ENCODE peak calls at places on chromosomes 2 and 18, in ten cellular contexts. One of them, this sample, is unnamed.

GRCh38 chr2:85796046-85796548 is 42.3 kb downstream of the ATOH8 start:
- DNase-seq in WERI-Rb-1: peak
- DNase-seq in stomach: no peak
- DNase-seq in IMR-90: no peak
- DNase-seq in CD8-positive, alpha-beta memory T cell: no peak
- DNase-seq in heart left ventricle: no peak
- DNase-seq in kidney: no peak
- DNase-seq in suprapubic skin: peak
- DNase-seq in psoas muscle: no peak
- DNase-seq in left lung: peak
- DNase-seq in this sample: no peak

GRCh38 chr18:63395503-63395902 is 26.8 kb downstream of the VPS4B start:
- DNase-seq in WERI-Rb-1: no peak
- DNase-seq in stomach: no peak
- DNase-seq in IMR-90: no peak
- DNase-seq in CD8-positive, alpha-beta memory T cell: no peak
- DNase-seq in heart left ventricle: no peak
- DNase-seq in kidney: no peak
- DNase-seq in suprapubic skin: no peak
- DNase-seq in psoas muscle: no peak
- DNase-seq in left lung: no peak
- DNase-seq in this sample: no peak

GRCh38 chr2:169765523-169765922 is 31.9 kb downstream of the KLHL23 start:
- DNase-seq in WERI-Rb-1: no peak
- DNase-seq in stomach: no peak
- DNase-seq in IMR-90: peak
- DNase-seq in CD8-positive, alpha-beta memory T cell: no peak
- DNase-seq in heart left ventricle: no peak
- DNase-seq in kidney: no peak
- DNase-seq in suprapubic skin: no peak
- DNase-seq in psoas muscle: no peak
- DNase-seq in left lung: no peak
- DNase-seq in this sample: no peak

GRCh38 chr2:24576617-24577016 is 85.6 kb downstream of the NCOA1 start:
- DNase-seq in WERI-Rb-1: no peak
- DNase-seq in stomach: no peak
- DNase-seq in IMR-90: no peak
- DNase-seq in CD8-positive, alpha-beta memory T cell: no peak
- DNase-seq in heart left ventricle: no peak
- DNase-seq in kidney: no peak
- DNase-seq in suprapubic skin: no peak
- DNase-seq in psoas muscle: no peak
- DNase-seq in left lung: no peak
- DNase-seq in this sample: no peak

GRCh38 chr2:141201161-141201560 is 929.7 kb downstream of the LRP1B start:
- DNase-seq in WERI-Rb-1: no peak
- DNase-seq in stomach: no peak
- DNase-seq in IMR-90: no peak
- DNase-seq in CD8-positive, alpha-beta memory T cell: no peak
- DNase-seq in heart left ventricle: no peak
- DNase-seq in kidney: no peak
- DNase-seq in suprapubic skin: no peak
- DNase-seq in psoas muscle: no peak
- DNase-seq in left lung: no peak
- DNase-seq in this sample: no peak

GRCh38 chr2:236366406-236366805 is 102.2 kb upstream of the ASB18 start:
- DNase-seq in WERI-Rb-1: no peak
- DNase-seq in stomach: no peak
- DNase-seq in IMR-90: no peak
- DNase-seq in CD8-positive, alpha-beta memory T cell: no peak
- DNase-seq in heart left ventricle: no peak
- DNase-seq in kidney: no peak
- DNase-seq in suprapubic skin: no peak
- DNase-seq in psoas muscle: no peak
- DNase-seq in left lung: no peak
- DNase-seq in this sample: peak

GRCh38 chr2:152464853-152465470 is 130.0 kb downstream of the FMNL2 start:
- DNase-seq in WERI-Rb-1: peak
- DNase-seq in stomach: no peak
- DNase-seq in IMR-90: no peak
- DNase-seq in CD8-positive, alpha-beta memory T cell: no peak
- DNase-seq in heart left ventricle: no peak
- DNase-seq in kidney: no peak
- DNase-seq in suprapubic skin: no peak
- DNase-seq in psoas muscle: no peak
- DNase-seq in left lung: no peak
- DNase-seq in this sample: no peak

GRCh38 chr2:15782009-15782751 is 158.2 kb upstream of the MYCN start:
- DNase-seq in WERI-Rb-1: no peak
- DNase-seq in stomach: no peak
- DNase-seq in IMR-90: no peak
- DNase-seq in CD8-positive, alpha-beta memory T cell: no peak
- DNase-seq in heart left ventricle: no peak
- DNase-seq in kidney: no peak
- DNase-seq in suprapubic skin: no peak
- DNase-seq in psoas muscle: no peak
- DNase-seq in left lung: no peak
- DNase-seq in this sample: no peak

DNA sequence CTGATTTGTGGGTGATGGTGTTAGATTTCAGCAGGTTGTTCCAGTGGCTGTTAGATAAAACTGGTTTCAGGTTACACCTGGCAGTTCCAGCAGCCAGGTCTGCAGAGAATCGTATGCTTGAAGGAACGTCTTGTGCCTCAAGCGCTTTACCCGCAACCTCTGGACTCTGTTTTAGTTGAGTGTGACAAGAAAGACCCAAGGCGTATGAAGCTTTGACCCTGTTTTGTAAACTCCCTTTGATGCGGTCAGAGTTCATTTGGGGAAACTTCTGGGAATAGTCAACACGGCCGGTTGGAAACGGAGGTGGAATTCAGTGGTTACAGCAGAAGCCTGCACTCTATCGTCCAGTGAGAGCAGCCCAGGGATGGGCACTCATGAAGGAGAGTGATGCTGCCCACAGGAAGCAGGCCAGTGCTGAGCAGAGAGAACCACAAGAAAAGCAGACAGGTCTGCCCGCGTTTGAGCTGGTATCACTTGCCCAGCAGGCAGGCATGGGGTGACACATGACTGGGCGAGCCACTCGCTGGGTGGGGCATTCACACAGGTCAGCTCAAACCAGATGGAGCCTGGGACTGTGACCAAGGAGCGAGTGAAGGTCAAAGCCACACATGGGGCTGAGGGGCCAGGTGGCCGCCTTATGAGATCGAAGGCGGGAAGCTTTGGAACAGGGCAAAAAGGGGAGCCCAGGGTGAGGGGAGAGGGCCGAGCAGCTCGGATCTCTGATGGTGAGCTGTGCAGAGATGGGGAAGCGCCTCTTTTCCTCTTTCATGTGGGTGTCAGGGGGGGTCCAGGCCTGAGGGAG is 99.6 kb upstream of the MBOAT2 start:
- DNase-seq in WERI-Rb-1: no peak
- DNase-seq in stomach: peak
- DNase-seq in IMR-90: no peak
- DNase-seq in CD8-positive, alpha-beta memory T cell: no peak
- DNase-seq in heart left ventricle: no peak
- DNase-seq in kidney: peak
- DNase-seq in suprapubic skin: no peak
- DNase-seq in psoas muscle: no peak
- DNase-seq in left lung: no peak
- DNase-seq in this sample: no peak
- H3K27ac ChIP-seq in WERI-Rb-1: no peak
- H3K27ac ChIP-seq in stomach: peak
- H3K27ac ChIP-seq in IMR-90: no peak
- H3K27ac ChIP-seq in CD8-positive, alpha-beta memory T cell: no peak
- H3K27ac ChIP-seq in heart left ventricle: no peak
- H3K27ac ChIP-seq in kidney: peak
- H3K27ac ChIP-seq in suprapubic skin: peak
- H3K27ac ChIP-seq in psoas muscle: no peak
- H3K27ac ChIP-seq in left lung: no peak
- H3K27ac ChIP-seq in this sample: no peak

GRCh38 chr18:23484783-23485182 is 18.5 kb upstream of the RMC1 start:
- DNase-seq in WERI-Rb-1: no peak
- DNase-seq in stomach: no peak
- DNase-seq in IMR-90: no peak
- DNase-seq in CD8-positive, alpha-beta memory T cell: no peak
- DNase-seq in heart left ventricle: no peak
- DNase-seq in kidney: no peak
- DNase-seq in suprapubic skin: no peak
- DNase-seq in psoas muscle: no peak
- DNase-seq in left lung: no peak
- DNase-seq in this sample: no peak

GRCh38 chr18:23485386-23485785 is 17.9 kb upstream of the RMC1 start:
- DNase-seq in WERI-Rb-1: no peak
- DNase-seq in stomach: no peak
- DNase-seq in IMR-90: no peak
- DNase-seq in CD8-positive, alpha-beta memory T cell: no peak
- DNase-seq in heart left ventricle: no peak
- DNase-seq in kidney: no peak
- DNase-seq in suprapubic skin: no peak
- DNase-seq in psoas muscle: no peak
- DNase-seq in left lung: no peak
- DNase-seq in this sample: no peak

DNA sequence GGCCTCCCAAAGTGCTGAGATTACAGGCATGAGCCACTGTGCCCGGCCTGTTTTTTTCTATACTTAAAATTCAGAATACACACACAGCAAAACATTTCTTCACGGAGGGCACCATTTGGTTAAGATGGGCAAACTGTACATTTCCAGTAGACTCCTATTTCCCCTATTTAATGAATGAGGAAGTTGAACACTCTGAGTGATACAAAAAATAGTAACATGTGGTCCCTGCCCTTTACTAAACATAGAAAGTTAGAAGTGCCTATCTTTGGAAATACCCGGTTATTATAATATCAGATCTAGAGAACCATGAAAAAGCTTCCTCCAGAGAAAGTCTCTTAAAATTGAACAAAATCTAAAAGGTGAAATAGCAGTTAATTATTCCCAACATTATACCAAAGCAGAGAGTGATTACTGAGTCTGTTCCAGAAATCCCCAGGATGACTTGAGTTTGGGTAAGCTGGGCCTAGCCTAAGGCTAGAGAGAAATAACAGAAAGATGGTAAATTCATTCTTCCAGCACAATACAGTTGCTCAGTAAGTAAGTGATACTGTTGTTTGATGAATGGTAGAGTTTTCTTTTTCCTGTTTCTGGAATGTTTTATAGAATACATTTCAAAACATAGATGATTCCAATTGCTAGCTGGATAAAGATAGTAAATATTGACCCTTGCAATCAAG is 23.3 kb upstream of the RMC1 start:
- DNase-seq in WERI-Rb-1: no peak
- DNase-seq in stomach: no peak
- DNase-seq in IMR-90: no peak
- DNase-seq in CD8-positive, alpha-beta memory T cell: no peak
- DNase-seq in heart left ventricle: no peak
- DNase-seq in kidney: no peak
- DNase-seq in suprapubic skin: no peak
- DNase-seq in psoas muscle: no peak
- DNase-seq in left lung: no peak
- DNase-seq in this sample: no peak
- H3K4me3 ChIP-seq in WERI-Rb-1: no peak
- H3K4me3 ChIP-seq in stomach: no peak
- H3K4me3 ChIP-seq in IMR-90: no peak
- H3K4me3 ChIP-seq in CD8-positive, alpha-beta memory T cell: no peak
- H3K4me3 ChIP-seq in heart left ventricle: no peak
- H3K4me3 ChIP-seq in kidney: no peak
- H3K4me3 ChIP-seq in suprapubic skin: no peak
- H3K4me3 ChIP-seq in psoas muscle: no peak
- H3K4me3 ChIP-seq in left lung: no peak
- H3K4me3 ChIP-seq in this sample: no peak

GRCh38 chr18:74286106-74286856 is 5.5 kb downstream of the CYB5A start:
- DNase-seq in WERI-Rb-1: no peak
- DNase-seq in stomach: no peak
- DNase-seq in IMR-90: peak
- DNase-seq in CD8-positive, alpha-beta memory T cell: no peak
- DNase-seq in heart left ventricle: no peak
- DNase-seq in kidney: no peak
- DNase-seq in suprapubic skin: no peak
- DNase-seq in psoas muscle: no peak
- DNase-seq in left lung: no peak
- DNase-seq in this sample: no peak

GRCh38 chr18:74283255-74283554 is 8.6 kb downstream of the CYB5A start:
- DNase-seq in WERI-Rb-1: no peak
- DNase-seq in stomach: no peak
- DNase-seq in IMR-90: no peak
- DNase-seq in CD8-positive, alpha-beta memory T cell: no peak
- DNase-seq in heart left ventricle: no peak
- DNase-seq in kidney: no peak
- DNase-seq in suprapubic skin: no peak
- DNase-seq in psoas muscle: no peak
- DNase-seq in left lung: no peak
- DNase-seq in this sample: no peak

GRCh38 chr18:74282359-74283254 is 9.2 kb downstream of the CYB5A start:
- DNase-seq in WERI-Rb-1: no peak
- DNase-seq in stomach: no peak
- DNase-seq in IMR-90: no peak
- DNase-seq in CD8-positive, alpha-beta memory T cell: no peak
- DNase-seq in heart left ventricle: no peak
- DNase-seq in kidney: no peak
- DNase-seq in suprapubic skin: no peak
- DNase-seq in psoas muscle: no peak
- DNase-seq in left lung: no peak
- DNase-seq in this sample: no peak

GRCh38 chr18:74283646-74284045 is 8.1 kb downstream of the CYB5A start:
- DNase-seq in WERI-Rb-1: no peak
- DNase-seq in stomach: no peak
- DNase-seq in IMR-90: no peak
- DNase-seq in CD8-positive, alpha-beta memory T cell: no peak
- DNase-seq in heart left ventricle: no peak
- DNase-seq in kidney: no peak
- DNase-seq in suprapubic skin: no peak
- DNase-seq in psoas muscle: no peak
- DNase-seq in left lung: no peak
- DNase-seq in this sample: no peak

DNA sequence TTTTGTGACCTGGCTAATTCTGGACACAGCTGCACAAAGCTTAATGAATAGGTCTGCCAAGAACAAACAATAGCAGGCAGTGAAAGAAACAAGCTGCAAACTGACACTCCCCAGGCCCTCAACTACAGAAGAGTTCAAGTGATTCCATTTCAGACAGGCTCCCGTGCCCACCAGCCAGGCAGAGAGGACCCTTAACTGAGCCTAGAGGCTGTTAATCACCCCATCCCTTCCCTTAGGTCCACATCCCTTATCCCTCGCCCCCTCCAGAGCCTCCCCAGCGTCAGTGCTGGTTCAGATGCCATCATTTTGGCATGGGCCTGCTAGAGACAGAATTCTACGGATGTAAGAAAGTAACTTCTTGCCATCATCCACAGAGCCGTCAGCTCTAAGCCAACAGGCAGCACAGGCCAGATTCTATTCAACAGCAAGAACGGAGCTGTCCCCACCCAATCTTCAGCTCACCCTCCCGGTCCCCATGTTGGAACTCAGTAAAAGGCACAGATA is 7.2 kb downstream of the CYB5A start:
- DNase-seq in WERI-Rb-1: no peak
- DNase-seq in stomach: no peak
- DNase-seq in IMR-90: no peak
- DNase-seq in CD8-positive, alpha-beta memory T cell: no peak
- DNase-seq in heart left ventricle: no peak
- DNase-seq in kidney: no peak
- DNase-seq in suprapubic skin: no peak
- DNase-seq in psoas muscle: no peak
- DNase-seq in left lung: no peak
- DNase-seq in this sample: no peak
- H3K27ac ChIP-seq in WERI-Rb-1: peak
- H3K27ac ChIP-seq in stomach: peak
- H3K27ac ChIP-seq in IMR-90: peak
- H3K27ac ChIP-seq in CD8-positive, alpha-beta memory T cell: no peak
- H3K27ac ChIP-seq in heart left ventricle: peak
- H3K27ac ChIP-seq in kidney: peak
- H3K27ac ChIP-seq in suprapubic skin: peak
- H3K27ac ChIP-seq in psoas muscle: peak
- H3K27ac ChIP-seq in left lung: peak
- H3K27ac ChIP-seq in this sample: no peak

GRCh38 chr2:108869542-108869941 is 83.0 kb downstream of the CCDC138 start:
- DNase-seq in WERI-Rb-1: no peak
- DNase-seq in stomach: no peak
- DNase-seq in IMR-90: no peak
- DNase-seq in CD8-positive, alpha-beta memory T cell: no peak
- DNase-seq in heart left ventricle: no peak
- DNase-seq in kidney: no peak
- DNase-seq in suprapubic skin: no peak
- DNase-seq in psoas muscle: no peak
- DNase-seq in left lung: no peak
- DNase-seq in this sample: no peak
- H3K4me3 ChIP-seq in WERI-Rb-1: no peak
- H3K4me3 ChIP-seq in stomach: no peak
- H3K4me3 ChIP-seq in IMR-90: no peak
- H3K4me3 ChIP-seq in CD8-positive, alpha-beta memory T cell: no peak
- H3K4me3 ChIP-seq in heart left ventricle: no peak
- H3K4me3 ChIP-seq in kidney: no peak
- H3K4me3 ChIP-seq in suprapubic skin: no peak
- H3K4me3 ChIP-seq in psoas muscle: no peak
- H3K4me3 ChIP-seq in left lung: no peak
- H3K4me3 ChIP-seq in this sample: no peak

This sample was measured in CD4-positive, alpha-beta memory T cell.